ENCODE peak calls at places on chromosome 4, in four cellular contexts. One of them, this sample, is unnamed.

GRCh38 chr4:56995525-56995924 is 16.8 kb downstream of the POLR2B start:
- DNase-seq in BE2C: no peak
- DNase-seq in cardiac fibroblast: peak
- DNase-seq in neural crest cell: no peak
- DNase-seq in this sample: no peak

GRCh38 chr4:95293014-95293413 is 255.8 kb downstream of the UNC5C start:
- DNase-seq in neural crest cell: no peak
- DNase-seq in BE2C: no peak
- DNase-seq in cardiac fibroblast: peak
- DNase-seq in this sample: no peak

GRCh38 chr4:125750827-125751466 is 436.2 kb downstream of the FAT4 start:
- DNase-seq in BE2C: peak
- DNase-seq in neural crest cell: no peak
- DNase-seq in cardiac fibroblast: peak
- DNase-seq in this sample: peak

GRCh38 chr4:177596035-177596434 is 153.8 kb upstream of the AGA start:
- DNase-seq in neural crest cell: no peak
- DNase-seq in BE2C: peak
- DNase-seq in cardiac fibroblast: peak
- DNase-seq in this sample: peak

GRCh38 chr4:173530326-173531062 is 465 bp upstream of the HAND2 start:
- DNase-seq in BE2C: no peak
- DNase-seq in neural crest cell: no peak
- DNase-seq in cardiac fibroblast: peak
- DNase-seq in this sample: peak

GRCh38 chr4:90186229-90186628 is 59.0 kb downstream of the CCSER1 start:
- DNase-seq in cardiac fibroblast: no peak
- DNase-seq in BE2C: no peak
- DNase-seq in neural crest cell: no peak
- DNase-seq in this sample: no peak

GRCh38 chr4:75683482-75684155 is 10.4 kb upstream of the G3BP2 start:
- DNase-seq in neural crest cell: no peak
- DNase-seq in cardiac fibroblast: no peak
- DNase-seq in BE2C: no peak
- DNase-seq in this sample: no peak

GRCh38 chr4:51831133-51831532 is 11.8 kb upstream of the DCUN1D4 start:
- DNase-seq in cardiac fibroblast: peak
- DNase-seq in BE2C: peak
- DNase-seq in neural crest cell: peak
- DNase-seq in this sample: peak

GRCh38 chr4:75844151-75844662 is 58.0 kb downstream of the PPEF2 start:
- DNase-seq in cardiac fibroblast: peak
- DNase-seq in neural crest cell: no peak
- DNase-seq in BE2C: no peak
- DNase-seq in this sample: no peak

GRCh38 chr4:140150886-140151699 is 2.9 kb downstream of the MAML3 start:
- DNase-seq in neural crest cell: peak
- DNase-seq in BE2C: peak
- DNase-seq in cardiac fibroblast: peak
- DNase-seq in this sample: peak

GRCh38 chr4:141713771-141714445 is 77.5 kb downstream of the IL15 start:
- DNase-seq in BE2C: no peak
- DNase-seq in cardiac fibroblast: peak
- DNase-seq in neural crest cell: no peak
- DNase-seq in this sample: no peak

GRCh38 chr4:113955411-113955810 is 24.0 kb downstream of the ARSJ start:
- DNase-seq in BE2C: no peak
- DNase-seq in neural crest cell: no peak
- DNase-seq in cardiac fibroblast: no peak
- DNase-seq in this sample: no peak

GRCh38 chr4:183600189-183600685 is 58.7 kb downstream of the RWDD4 start:
- DNase-seq in cardiac fibroblast: peak
- DNase-seq in BE2C: peak
- DNase-seq in neural crest cell: no peak
- DNase-seq in this sample: no peak

GRCh38 chr4:12852338-12853307 is 631.5 kb downstream of the RAB28 start:
- DNase-seq in neural crest cell: no peak
- DNase-seq in BE2C: no peak
- DNase-seq in cardiac fibroblast: peak
- DNase-seq in this sample: peak

GRCh38 chr4:1367230-1367935 is 20.4 kb downstream of the UVSSA start:
- DNase-seq in neural crest cell: no peak
- DNase-seq in BE2C: peak
- DNase-seq in cardiac fibroblast: no peak
- DNase-seq in this sample: no peak

GRCh38 chr4:76637704-76638361 is 202.8 kb downstream of the SHROOM3 start:
- DNase-seq in cardiac fibroblast: no peak
- DNase-seq in neural crest cell: no peak
- DNase-seq in BE2C: no peak
- DNase-seq in this sample: no peak

GRCh38 chr4:155071962-155072361 is 136.5 kb upstream of the NPY2R start:
- DNase-seq in neural crest cell: no peak
- DNase-seq in BE2C: peak
- DNase-seq in cardiac fibroblast: no peak
- DNase-seq in this sample: peak

GRCh38 chr4:142238589-142238988 is 602.2 kb downstream of the IL15 start:
- DNase-seq in cardiac fibroblast: peak
- DNase-seq in BE2C: no peak
- DNase-seq in neural crest cell: no peak
- DNase-seq in this sample: no peak

GRCh38 chr4:141133146-141134006 is at the start of gene RNF150:
- DNase-seq in neural crest cell: peak
- DNase-seq in BE2C: peak
- DNase-seq in cardiac fibroblast: peak
- DNase-seq in this sample: peak

GRCh38 chr4:53477038-53477565 is 99.7 kb downstream of the FIP1L1 start:
- DNase-seq in BE2C: no peak
- DNase-seq in neural crest cell: no peak
- DNase-seq in cardiac fibroblast: peak
- DNase-seq in this sample: no peak

GRCh38 chr4:100280807-100281206 is 90.5 kb upstream of the DDIT4L start:
- DNase-seq in cardiac fibroblast: no peak
- DNase-seq in neural crest cell: no peak
- DNase-seq in BE2C: no peak
- DNase-seq in this sample: no peak

GRCh38 chr4:144449623-144450022 is 196.3 kb upstream of the HHIP start:
- DNase-seq in BE2C: no peak
- DNase-seq in neural crest cell: no peak
- DNase-seq in cardiac fibroblast: peak
- DNase-seq in this sample: no peak

GRCh38 chr4:8330821-8331566 is 61.4 kb downstream of the HTRA3 start:
- DNase-seq in neural crest cell: no peak
- DNase-seq in BE2C: peak
- DNase-seq in cardiac fibroblast: peak
- DNase-seq in this sample: no peak

GRCh38 chr4:78205601-78206000 is 148.5 kb downstream of the FRAS1 start:
- DNase-seq in neural crest cell: peak
- DNase-seq in BE2C: peak
- DNase-seq in cardiac fibroblast: no peak
- DNase-seq in this sample: peak

GRCh38 chr4:140038031-140038533 is 115.9 kb downstream of the MAML3 start:
- DNase-seq in cardiac fibroblast: peak
- DNase-seq in BE2C: no peak
- DNase-seq in neural crest cell: no peak
- DNase-seq in this sample: no peak

GRCh38 chr4:165493359-165493758 is 114.6 kb downstream of the CPE start:
- DNase-seq in BE2C: peak
- DNase-seq in neural crest cell: peak
- DNase-seq in cardiac fibroblast: peak
- DNase-seq in this sample: peak

GRCh38 chr4:119823045-119823444 is 194.4 kb upstream of the PDE5A start:
- DNase-seq in BE2C: no peak
- DNase-seq in cardiac fibroblast: no peak
- DNase-seq in neural crest cell: no peak
- DNase-seq in this sample: no peak

GRCh38 chr4:23889814-23890269 is at the start of gene PPARGC1A:
- DNase-seq in BE2C: peak
- DNase-seq in neural crest cell: peak
- DNase-seq in cardiac fibroblast: peak
- DNase-seq in this sample: peak

GRCh38 chr4:163598028-163598427 is 103.5 kb downstream of the TMA16 start:
- DNase-seq in BE2C: no peak
- DNase-seq in cardiac fibroblast: no peak
- DNase-seq in neural crest cell: no peak
- DNase-seq in this sample: no peak

GRCh38 chr4:100984901-100985300 is 362.4 kb downstream of the PPP3CA start:
- DNase-seq in BE2C: no peak
- DNase-seq in neural crest cell: no peak
- DNase-seq in cardiac fibroblast: peak
- DNase-seq in this sample: no peak

This sample was measured in SK-N-SH.